ENCODE peak calls at places on chromosomes 6 and 20, in six cellular contexts. G is NAMALWA, B is Karpas-422, T is NCI-H69, X is activated T-cell treated with anti-CD3 and anti-CD28 coated beads for 1 hour, I is Panc1. U is an unnamed sample.

GRCh38 chr6:19833947-19834346 is 3.2 kb upstream of the ID4 start:
- DNase-seq in B (no peak), I (no peak), T (no peak), X (no peak), G (no peak), U (no peak)

GRCh38 chr20:25249198-25249931 is 1.5 kb downstream of the PYGB start:
- DNase-seq in X (no peak), G (peak), T (peak), I (no peak), B (no peak), U (no peak)

GRCh38 chr6:102389994-102390393 is 996.5 kb downstream of the GRIK2 start:
- DNase-seq in T (no peak), X (no peak), B (no peak), G (no peak), I (no peak), U (no peak)

GRCh38 chr6:138289739-138290138 is 71.4 kb upstream of the PBOV1 start:
- DNase-seq in T (peak), I (no peak), G (peak), X (no peak), B (no peak), U (peak)

GRCh38 chr6:41100871-41101287 is 28.1 kb downstream of the NFYA start:
- DNase-seq in I (no peak), X (no peak), G (no peak), T (no peak), B (no peak), U (no peak)

GRCh38 chr6:156262014-156262413 is 515.2 kb upstream of the ARID1B start:
- DNase-seq in G (no peak), X (no peak), B (no peak), I (no peak), T (peak), U (no peak)

GRCh38 chr6:72580281-72580940 is 41.5 kb upstream of the KCNQ5 start:
- DNase-seq in T (peak), B (peak), X (no peak), I (peak), G (peak), U (peak)

GRCh38 chr20:8449120-8449519 is 317.1 kb downstream of the PLCB1 start:
- DNase-seq in X (no peak), B (no peak), T (no peak), G (no peak), I (no peak), U (no peak)

GRCh38 chr6:14458669-14459266 is 341.2 kb downstream of the CD83 start:
- DNase-seq in T (no peak), B (no peak), X (no peak), I (no peak), G (no peak), U (no peak)

GRCh38 chr6:71403422-71404134 is 115.0 kb downstream of the OGFRL1 start:
- DNase-seq in T (peak), I (no peak), X (no peak), B (no peak), G (no peak), U (no peak)

GRCh38 chr20:46816097-46816496 is 78.5 kb upstream of the EYA2 start:
- DNase-seq in T (peak), X (no peak), B (no peak), I (no peak), G (no peak), U (no peak)

GRCh38 chr20:4512891-4513550 is 208.7 kb upstream of the PRND start:
- DNase-seq in I (peak), G (no peak), T (no peak), B (no peak), X (no peak), U (no peak)

GRCh38 chr20:35615667-35616464 is at the start of gene SPAG4:
- DNase-seq in I (peak), B (peak), T (peak), G (peak), X (peak), U (peak)

GRCh38 chr6:17867880-17868279 is 119.6 kb downstream of the KIF13A start:
- DNase-seq in B (no peak), X (no peak), G (no peak), I (no peak), T (peak), U (no peak)